ENCODE peak calls at places on chromosome 9, in ten cellular contexts. H, J, B, N, L, O, Q, Z, E and C are unnamed samples.

GRCh38 chr9:34590376-34591090 is 1.0 kb upstream of the CNTFR start:
- DNase-seq in H (no peak), J (peak), B (peak), N (peak), L (no peak), O (no peak), Q (peak), Z (peak), E (no peak), C (no peak)

GRCh38 chr9:134366223-134367031 is 40.2 kb downstream of the RXRA start:
- DNase-seq in H (peak), J (peak), B (peak), N (peak), L (peak), O (peak), Q (peak), Z (no peak), E (peak), C (peak)

GRCh38 chr9:131072107-131072870 is 24.0 kb upstream of the AIF1L start:
- DNase-seq in H (no peak), J (no peak), B (no peak), N (no peak), L (no peak), O (no peak), Q (no peak), Z (no peak), E (no peak), C (no peak)

GRCh38 chr9:37370968-37371563 is 51.4 kb upstream of the GRHPR start:
- DNase-seq in H (no peak), J (no peak), B (no peak), N (no peak), L (no peak), O (no peak), Q (no peak), Z (no peak), E (no peak), C (no peak)

GRCh38 chr9:86749530-86750275 is 197.6 kb downstream of the GAS1 start:
- DNase-seq in H (peak), J (no peak), B (no peak), N (no peak), L (no peak), O (no peak), Q (no peak), Z (no peak), E (no peak), C (no peak)

GRCh38 chr9:134187110-134187531 is 22.8 kb upstream of the RNU6ATAC start:
- DNase-seq in H (no peak), J (no peak), B (no peak), N (peak), L (no peak), O (peak), Q (peak), Z (no peak), E (no peak), C (no peak)

GRCh38 chr9:116365056-116365471 is 211.5 kb downstream of the PAPPA start:
- DNase-seq in H (peak), J (peak), B (no peak), N (no peak), L (peak), O (peak), Q (peak), Z (no peak), E (peak), C (peak)

GRCh38 chr9:105858284-105858683 is 163.9 kb downstream of the TMEM38B start:
- DNase-seq in H (no peak), J (no peak), B (no peak), N (no peak), L (no peak), O (no peak), Q (no peak), Z (no peak), E (no peak), C (no peak)

GRCh38 chr9:135400496-135400895 is 79.1 kb upstream of the PPP1R26 start:
- DNase-seq in H (no peak), J (no peak), B (no peak), N (no peak), L (no peak), O (no peak), Q (no peak), Z (no peak), E (no peak), C (no peak)

GRCh38 chr9:23746317-23746716 is 79.7 kb downstream of the ELAVL2 start:
- DNase-seq in H (no peak), J (no peak), B (no peak), N (no peak), L (no peak), O (no peak), Q (no peak), Z (no peak), E (no peak), C (no peak)

GRCh38 chr9:88258587-88258986 is 120.3 kb upstream of the SPATA31C2 start:
- DNase-seq in H (no peak), J (peak), B (peak), N (no peak), L (peak), O (peak), Q (peak), Z (no peak), E (no peak), C (no peak)

GRCh38 chr9:134604834-134605233 is 36.8 kb upstream of the COL5A1 start:
- DNase-seq in H (no peak), J (no peak), B (no peak), N (no peak), L (peak), O (no peak), Q (no peak), Z (no peak), E (no peak), C (peak)

GRCh38 chr9:17052626-17053025 is 82.2 kb upstream of the CNTLN start:
- DNase-seq in H (no peak), J (no peak), B (no peak), N (no peak), L (no peak), O (no peak), Q (no peak), Z (no peak), E (no peak), C (no peak)

GRCh38 chr9:94623253-94623652 is 16.1 kb downstream of the FBP1 start:
- DNase-seq in H (no peak), J (peak), B (no peak), N (peak), L (peak), O (no peak), Q (no peak), Z (peak), E (peak), C (no peak)

GRCh38 chr9:131394464-131395026 is 659 bp downstream of the PRRC2B start:
- DNase-seq in H (no peak), J (peak), B (peak), N (peak), L (peak), O (peak), Q (peak), Z (peak), E (no peak), C (no peak)

GRCh38 chr9:24218656-24219055 is 327.0 kb downstream of the IZUMO3 start:
- DNase-seq in H (no peak), J (no peak), B (no peak), N (no peak), L (no peak), O (no peak), Q (no peak), Z (no peak), E (no peak), C (no peak)

GRCh38 chr9:77651203-77651602 is 3.1 kb upstream of the GNA14 start:
- DNase-seq in H (no peak), J (no peak), B (no peak), N (no peak), L (no peak), O (no peak), Q (no peak), Z (no peak), E (no peak), C (no peak)
- TF ChIP-seq POLR2A in H (no peak), J (no peak), B (no peak), N (no peak), L (no peak), O (no peak), Q (no peak), Z (no peak), E (no peak), C (no peak)

GRCh38 chr9:112486221-112487007 is at the start of gene KIAA1958:
- DNase-seq in H (peak), J (peak), B (peak), N (peak), L (peak), O (peak), Q (peak), Z (peak), E (peak), C (peak)
- TF ChIP-seq POLR2A in H (no peak), J (peak), B (peak), N (peak), L (no peak), O (peak), Q (peak), Z (peak), E (peak), C (peak)

GRCh38 chr9:137202966-137203365 is 2.4 kb upstream of the TPRN start:
- DNase-seq in H (no peak), J (no peak), B (no peak), N (no peak), L (no peak), O (no peak), Q (no peak), Z (no peak), E (no peak), C (no peak)

GRCh38 chr9:137200311-137201204 is at the start of gene TPRN:
- DNase-seq in H (peak), J (peak), B (peak), N (peak), L (peak), O (peak), Q (peak), Z (peak), E (peak), C (peak)

GRCh38 chr9:137198748-137199276 is 1.7 kb downstream of the TPRN start:
- DNase-seq in H (no peak), J (peak), B (no peak), N (peak), L (peak), O (no peak), Q (no peak), Z (no peak), E (no peak), C (no peak)

GRCh38 chr9:137199411-137200121 is 975 bp downstream of the TPRN start:
- DNase-seq in H (peak), J (no peak), B (peak), N (peak), L (no peak), O (peak), Q (no peak), Z (peak), E (no peak), C (no peak)

GRCh38 chr9:137201205-137201868 is 796 bp upstream of the TPRN start:
- DNase-seq in H (no peak), J (no peak), B (no peak), N (no peak), L (no peak), O (no peak), Q (no peak), Z (peak), E (no peak), C (no peak)
- TF ChIP-seq POLR2A in H (no peak), J (no peak), B (no peak), N (peak), L (no peak), O (no peak), Q (no peak), Z (no peak), E (no peak), C (peak)

DNA sequence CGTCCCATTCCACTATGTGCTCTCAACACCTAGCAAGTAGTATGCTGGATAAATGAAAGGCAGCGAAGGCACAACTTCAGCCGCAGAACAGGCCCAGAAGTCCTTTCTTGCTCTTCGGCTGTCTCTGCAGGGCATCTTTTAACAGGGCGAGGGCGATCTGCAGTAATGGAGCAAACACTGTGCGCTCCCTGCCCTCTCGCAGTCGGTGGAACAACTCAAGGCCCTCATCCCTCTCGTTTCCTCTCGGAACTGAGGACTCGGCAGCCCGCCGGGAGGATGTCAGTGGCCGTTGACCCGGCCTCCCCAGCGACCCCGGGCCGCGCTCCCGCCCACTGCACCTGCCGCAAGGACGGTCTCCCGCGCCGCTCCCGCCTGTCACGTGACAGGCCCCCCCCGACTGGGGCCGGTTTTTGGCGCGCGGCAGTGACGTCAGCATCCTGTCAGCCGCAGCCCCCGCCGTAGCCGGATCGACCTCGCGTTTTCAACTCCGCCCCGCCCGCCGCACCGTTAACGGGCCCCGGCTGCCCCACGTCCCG is 1.1 kb downstream of the ZNF367 start:
- DNase-seq in H (peak), J (peak), B (peak), N (peak), L (peak), O (peak), Q (peak), Z (peak), E (peak), C (peak)
- TF ChIP-seq POLR2A in H (no peak), J (peak), B (peak), N (peak), L (no peak), O (peak), Q (peak), Z (peak), E (peak), C (peak)

GRCh38 chr9:129497064-129497836 is 123.7 kb downstream of the C9orf50 start:
- DNase-seq in H (no peak), J (no peak), B (peak), N (no peak), L (no peak), O (peak), Q (peak), Z (no peak), E (no peak), C (peak)

GRCh38 chr9:129495422-129496186 is 125.3 kb downstream of the C9orf50 start:
- DNase-seq in H (peak), J (peak), B (peak), N (peak), L (peak), O (peak), Q (peak), Z (peak), E (peak), C (peak)

GRCh38 chr9:129497837-129498450 is 123.0 kb downstream of the C9orf50 start:
- DNase-seq in H (no peak), J (no peak), B (no peak), N (no peak), L (no peak), O (peak), Q (peak), Z (no peak), E (no peak), C (no peak)

GRCh38 chr9:129494113-129494789 is 126.7 kb downstream of the C9orf50 start:
- DNase-seq in H (no peak), J (no peak), B (no peak), N (no peak), L (peak), O (peak), Q (no peak), Z (no peak), E (no peak), C (peak)

GRCh38 chr9:129496187-129497063 is 124.5 kb downstream of the C9orf50 start:
- DNase-seq in H (peak), J (peak), B (peak), N (peak), L (peak), O (peak), Q (peak), Z (peak), E (no peak), C (peak)
- TF ChIP-seq POLR2A in H (peak), J (peak), B (no peak), N (no peak), L (no peak), O (peak), Q (peak), Z (no peak), E (peak), C (peak)

GRCh38 chr9:124217839-124218437 is 39.8 kb upstream of the NEK6 start:
- DNase-seq in H (no peak), J (no peak), B (no peak), N (no peak), L (peak), O (no peak), Q (peak), Z (no peak), E (no peak), C (no peak)

GRCh38 chr9:124216474-124217176 is 41.1 kb upstream of the NEK6 start:
- DNase-seq in H (no peak), J (peak), B (no peak), N (no peak), L (peak), O (no peak), Q (peak), Z (no peak), E (no peak), C (no peak)

GRCh38 chr9:124220551-124221451 is 36.9 kb upstream of the NEK6 start:
- DNase-seq in H (peak), J (peak), B (peak), N (peak), L (peak), O (no peak), Q (peak), Z (no peak), E (peak), C (no peak)

GRCh38 chr9:124219290-124219605 is 38.5 kb upstream of the NEK6 start:
- DNase-seq in H (no peak), J (no peak), B (no peak), N (no peak), L (no peak), O (no peak), Q (peak), Z (no peak), E (no peak), C (no peak)

GRCh38 chr9:124218438-124219289 is 39.1 kb upstream of the NEK6 start:
- DNase-seq in H (peak), J (peak), B (peak), N (peak), L (peak), O (no peak), Q (peak), Z (no peak), E (peak), C (peak)
- TF ChIP-seq POLR2A in H (no peak), J (no peak), B (no peak), N (no peak), L (no peak), O (no peak), Q (no peak), Z (no peak), E (no peak), C (no peak)

GRCh38 chr9:33022755-33023154 is 2.3 kb upstream of the DNAJA1 start:
- DNase-seq in H (no peak), J (no peak), B (no peak), N (no peak), L (no peak), O (no peak), Q (no peak), Z (no peak), E (no peak), C (no peak)

GRCh38 chr9:33025572-33026347 is 687 bp downstream of the DNAJA1 start:
- DNase-seq in H (peak), J (peak), B (peak), N (peak), L (peak), O (peak), Q (peak), Z (peak), E (no peak), C (peak)

GRCh38 chr9:33024126-33024965 is 727 bp upstream of the DNAJA1 start:
- DNase-seq in H (peak), J (peak), B (no peak), N (no peak), L (no peak), O (no peak), Q (peak), Z (no peak), E (no peak), C (peak)

GRCh38 chr9:33023661-33024060 is 1.4 kb upstream of the DNAJA1 start:
- DNase-seq in H (no peak), J (no peak), B (no peak), N (no peak), L (no peak), O (no peak), Q (no peak), Z (no peak), E (no peak), C (no peak)

GRCh38 chr9:33024966-33025571 is at the start of gene DNAJA1:
- DNase-seq in H (peak), J (peak), B (peak), N (peak), L (peak), O (peak), Q (peak), Z (peak), E (peak), C (peak)
- TF ChIP-seq POLR2A in H (peak), J (peak), B (peak), N (peak), L (no peak), O (peak), Q (peak), Z (peak), E (peak), C (peak)

DNA sequence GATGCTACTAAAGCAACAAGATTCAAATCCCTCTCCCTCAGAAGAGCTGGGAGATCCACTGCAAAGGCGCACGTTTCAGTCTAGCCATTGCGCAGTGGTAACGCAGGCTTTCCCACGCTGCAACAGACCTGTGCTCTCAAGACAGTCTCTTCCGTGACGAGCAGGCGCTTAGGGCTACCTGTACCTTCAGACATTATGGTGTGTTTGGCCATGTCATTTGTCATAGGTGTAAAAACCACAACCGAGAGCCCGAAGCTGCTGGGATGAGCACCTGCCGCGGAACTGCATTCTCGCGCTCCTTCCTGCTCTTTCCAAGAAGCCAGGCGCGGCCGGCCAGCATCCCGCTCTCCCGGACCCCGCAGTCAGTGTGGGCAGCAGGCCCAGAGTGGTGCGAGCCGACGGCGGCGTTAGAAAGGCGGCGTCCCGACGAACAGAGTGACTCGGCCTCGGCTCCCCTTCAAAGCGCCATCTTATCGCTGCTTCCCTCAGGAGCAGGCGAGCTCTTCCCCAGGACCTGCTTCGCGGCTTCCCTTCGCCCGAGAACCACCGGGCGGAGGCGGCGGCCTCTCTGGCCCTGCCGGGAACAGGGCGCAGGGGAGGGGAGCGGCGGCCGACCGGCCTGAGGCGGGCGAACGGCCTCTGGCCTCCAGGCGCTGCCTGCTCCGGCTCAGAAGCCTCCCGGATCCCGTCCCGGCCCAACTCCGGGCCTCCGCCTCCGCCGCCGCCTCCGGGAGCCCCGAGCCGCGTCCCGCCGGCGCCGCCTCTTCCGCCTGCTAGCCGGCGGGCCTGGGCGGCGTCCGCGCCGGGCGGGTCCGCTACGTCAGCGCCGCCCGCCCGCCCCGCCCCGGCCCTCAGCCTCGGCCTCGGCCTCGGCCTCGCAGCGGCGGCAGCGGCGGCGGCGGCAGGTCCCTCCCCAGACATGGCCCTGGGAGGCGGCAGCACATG is at the start of gene FAM120A:
- DNase-seq in H (peak), J (peak), B (peak), N (peak), L (peak), O (peak), Q (peak), Z (peak), E (peak), C (peak)
- TF ChIP-seq POLR2A in H (peak), J (peak), B (peak), N (peak), L (no peak), O (peak), Q (peak), Z (peak), E (peak), C (peak)

DNA sequence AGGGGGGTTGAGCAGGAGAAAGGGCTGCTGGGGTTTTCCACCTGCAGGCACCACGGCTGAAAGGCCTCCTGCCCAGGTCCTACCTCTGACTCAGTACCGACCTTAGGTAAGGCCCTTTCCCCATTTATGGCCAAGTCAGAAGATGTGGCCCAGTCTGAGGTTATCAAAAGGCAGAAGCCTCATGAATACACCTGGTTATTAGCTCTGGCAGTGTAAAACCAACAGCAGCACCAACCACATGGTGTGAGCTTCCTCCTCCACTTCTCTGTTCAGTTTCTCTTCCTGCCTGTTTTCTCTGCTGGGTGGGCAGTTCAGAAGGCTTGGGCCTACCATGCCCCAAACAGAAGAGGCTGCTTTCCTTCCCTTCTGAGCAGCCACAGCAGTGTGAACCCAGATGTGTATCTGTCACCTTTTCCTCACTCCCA is 86.9 kb downstream of the UGCG start:
- DNase-seq in H (no peak), J (no peak), B (no peak), N (no peak), L (no peak), O (no peak), Q (no peak), Z (no peak), E (no peak), C (no peak)
- TF ChIP-seq POLR2A in H (no peak), J (no peak), B (no peak), N (no peak), L (no peak), O (no peak), Q (no peak), Z (no peak), E (no peak), C (no peak)